ENCODE peak calls at places on chromosomes 4 and X, in seven cellular contexts. E, F, V, J, Y, D and R are unnamed samples.

GRCh38 chr4:40349561-40350198 is 14.5 kb downstream of the CHRNA9 start:
- DNase-seq in E (no peak), F (no peak), V (no peak), J (peak; percentile 48), Y (no peak), D (no peak), R (no peak)

GRCh38 chrX:129423191-129423590 is 100.1 kb downstream of the SMARCA1 start:
- DNase-seq in E (no peak), F (no peak), V (no peak), J (no peak), Y (no peak), D (no peak), R (no peak)

GRCh38 chr4:1015746-1016145 is 4.3 kb downstream of the FGFRL1 start:
- DNase-seq in E (no peak), F (no peak), V (no peak), J (no peak), Y (no peak), D (no peak), R (no peak)

GRCh38 chrX:115690554-115691216 is 129.7 kb downstream of the PLS3 start:
- DNase-seq in E (peak; percentile 16), F (peak; percentile 66), V (peak; percentile 47), J (peak; percentile 79), Y (peak; percentile 72), D (peak; percentile 65), R (peak; percentile 42)

GRCh38 chrX:68903111-68903510 is 74.3 kb downstream of the EFNB1 start:
- DNase-seq in E (no peak), F (no peak), V (no peak), J (no peak), Y (no peak), D (no peak), R (no peak)

GRCh38 chr4:55733874-55734437 is 85.6 kb upstream of the EXOC1L start:
- DNase-seq in E (no peak), F (no peak), V (peak; percentile 47), J (peak; percentile 66), Y (no peak), D (no peak), R (peak; percentile 19)

GRCh38 chrX:124239911-124240310 is 92.5 kb upstream of the TEX13D start:
- DNase-seq in E (no peak), F (peak; percentile 35), V (no peak), J (no peak), Y (no peak), D (peak; percentile 73), R (no peak)

GRCh38 chr4:37441231-37442061 is 196.9 kb downstream of the NWD2 start:
- DNase-seq in E (no peak), F (no peak), V (no peak), J (peak; percentile 65), Y (no peak), D (no peak), R (no peak)

GRCh38 chr4:3688018-3688998 is 77.9 kb upstream of the ADRA2C start:
- DNase-seq in E (no peak), F (no peak), V (no peak), J (peak; percentile 10), Y (no peak), D (no peak), R (no peak)